ENCODE peak calls at places on chromosomes 13 and 19, in five cellular contexts. One of them, this sample, is unnamed. For H3K4me1, the result is how much of the 10 kb centered on the place peaks cover.

GRCh38 chr13:53941588-53942190 is 913.1 kb downstream of the OLFM4 start:
- DNase-seq in breast epithelium: no peak
- DNase-seq in heart left ventricle: no peak
- DNase-seq in mammary epithelial cell: no peak
- DNase-seq in cardiac muscle cell: no peak
- DNase-seq in this sample: no peak

GRCh38 chr19:31707206-31707605 is 358.0 kb upstream of the TSHZ3 start:
- DNase-seq in breast epithelium: no peak
- DNase-seq in heart left ventricle: no peak
- DNase-seq in mammary epithelial cell: no peak
- DNase-seq in cardiac muscle cell: no peak
- DNase-seq in this sample: no peak

GRCh38 chr19:33282036-33282686 is 20.2 kb downstream of the CEBPA start:
- DNase-seq in breast epithelium: no peak
- DNase-seq in heart left ventricle: no peak
- DNase-seq in mammary epithelial cell: no peak
- DNase-seq in cardiac muscle cell: no peak
- DNase-seq in this sample: no peak

GRCh38 chr19:42279902-42280760 is 11.1 kb downstream of the CIC start:
- DNase-seq in breast epithelium: peak
- DNase-seq in heart left ventricle: peak
- DNase-seq in mammary epithelial cell: peak
- DNase-seq in cardiac muscle cell: peak
- DNase-seq in this sample: peak

GRCh38 chr19:49823472-49823871 is 5.4 kb downstream of the MED25 start:
- DNase-seq in breast epithelium: no peak
- DNase-seq in heart left ventricle: no peak
- DNase-seq in mammary epithelial cell: no peak
- DNase-seq in cardiac muscle cell: no peak
- DNase-seq in this sample: no peak

GRCh38 chr13:37209621-37210020 is 104.2 kb upstream of the CSNK1A1L start:
- DNase-seq in breast epithelium: no peak
- DNase-seq in heart left ventricle: no peak
- DNase-seq in mammary epithelial cell: no peak
- DNase-seq in cardiac muscle cell: no peak
- DNase-seq in this sample: no peak

GRCh38 chr13:65287405-65287804 is 1942.7 kb downstream of the PCDH9 start:
- DNase-seq in breast epithelium: no peak
- DNase-seq in heart left ventricle: no peak
- DNase-seq in mammary epithelial cell: no peak
- DNase-seq in cardiac muscle cell: no peak
- DNase-seq in this sample: no peak

GRCh38 chr19:48501446-48501960 is 10.1 kb downstream of the LMTK3 start:
- DNase-seq in breast epithelium: no peak
- DNase-seq in heart left ventricle: no peak
- DNase-seq in mammary epithelial cell: peak
- DNase-seq in cardiac muscle cell: no peak
- DNase-seq in this sample: peak

GRCh38 chr13:29594310-29594709 is 1.2 kb downstream of the SLC7A1 start:
- DNase-seq in breast epithelium: no peak
- DNase-seq in heart left ventricle: no peak
- DNase-seq in mammary epithelial cell: peak
- DNase-seq in cardiac muscle cell: peak
- DNase-seq in this sample: no peak

GRCh38 chr19:10961073-10961762 is 388 bp downstream of the SMARCA4 start:
- DNase-seq in breast epithelium: no peak
- DNase-seq in heart left ventricle: peak
- DNase-seq in mammary epithelial cell: no peak
- DNase-seq in cardiac muscle cell: peak
- DNase-seq in this sample: peak

GRCh38 chr19:47693489-47693888 is 19.7 kb upstream of the EHD2 start:
- DNase-seq in breast epithelium: no peak
- DNase-seq in heart left ventricle: peak
- DNase-seq in mammary epithelial cell: no peak
- DNase-seq in cardiac muscle cell: no peak
- DNase-seq in this sample: no peak

GRCh38 chr13:75635621-75636338 is at the start of gene LMO7:
- DNase-seq in breast epithelium: peak
- DNase-seq in heart left ventricle: peak
- DNase-seq in mammary epithelial cell: peak
- DNase-seq in cardiac muscle cell: peak
- DNase-seq in this sample: peak

GRCh38 chr19:6476155-6476895 is 5.3 kb downstream of the DENND1C start:
- DNase-seq in breast epithelium: no peak
- DNase-seq in heart left ventricle: no peak
- DNase-seq in mammary epithelial cell: peak
- DNase-seq in cardiac muscle cell: peak
- DNase-seq in this sample: peak

GRCh38 chr19:48319647-48320537 is 5.5 kb upstream of the EMP3 start:
- DNase-seq in breast epithelium: peak
- DNase-seq in heart left ventricle: peak
- DNase-seq in mammary epithelial cell: peak
- DNase-seq in cardiac muscle cell: peak
- DNase-seq in this sample: peak

GRCh38 chr19:33252418-33252962 is 26.8 kb upstream of the SLC7A10 start:
- DNase-seq in breast epithelium: no peak
- DNase-seq in heart left ventricle: peak
- DNase-seq in mammary epithelial cell: no peak
- DNase-seq in cardiac muscle cell: no peak
- DNase-seq in this sample: peak

GRCh38 chr19:9848060-9848459 is 12.9 kb downstream of the PIN1 start:
- DNase-seq in breast epithelium: no peak
- DNase-seq in heart left ventricle: no peak
- DNase-seq in mammary epithelial cell: no peak
- DNase-seq in cardiac muscle cell: no peak
- DNase-seq in this sample: no peak

GRCh38 chr19:18290250-18291018 is 9.0 kb upstream of the JUND start:
- DNase-seq in breast epithelium: no peak
- DNase-seq in heart left ventricle: no peak
- DNase-seq in mammary epithelial cell: no peak
- DNase-seq in cardiac muscle cell: peak
- DNase-seq in this sample: peak

GRCh38 chr19:48954595-48955307 is at the start of gene BAX:
- DNase-seq in breast epithelium: peak
- DNase-seq in heart left ventricle: peak
- DNase-seq in mammary epithelial cell: peak
- DNase-seq in cardiac muscle cell: peak
- DNase-seq in this sample: peak

GRCh38 chr19:879711-880438 is 13.1 kb downstream of the MED16 start:
- DNase-seq in breast epithelium: no peak
- DNase-seq in heart left ventricle: no peak
- DNase-seq in mammary epithelial cell: no peak
- DNase-seq in cardiac muscle cell: no peak
- DNase-seq in this sample: peak

GRCh38 chr19:40663712-40664692 is 26.4 kb downstream of the NUMBL start:
- DNase-seq in breast epithelium: no peak
- DNase-seq in heart left ventricle: no peak
- DNase-seq in mammary epithelial cell: no peak
- DNase-seq in cardiac muscle cell: no peak
- DNase-seq in this sample: no peak

GRCh38 chr19:38389101-38389925 is 816 bp downstream of the SPRED3 start:
- DNase-seq in breast epithelium: no peak
- DNase-seq in heart left ventricle: no peak
- DNase-seq in mammary epithelial cell: peak
- DNase-seq in cardiac muscle cell: peak
- DNase-seq in this sample: peak

GRCh38 chr19:18995804-18996241 is 37.5 kb downstream of the SUGP2 start:
- DNase-seq in breast epithelium: no peak
- DNase-seq in heart left ventricle: no peak
- DNase-seq in mammary epithelial cell: peak
- DNase-seq in cardiac muscle cell: peak
- DNase-seq in this sample: peak

GRCh38 chr19:35592226-35592625 is 6.3 kb downstream of the PMIS2 start:
- DNase-seq in breast epithelium: no peak
- DNase-seq in heart left ventricle: no peak
- DNase-seq in mammary epithelial cell: peak
- DNase-seq in cardiac muscle cell: peak
- DNase-seq in this sample: no peak

GRCh38 chr13:78981913-78982312 is 323.0 kb upstream of the OBI1 start:
- DNase-seq in breast epithelium: no peak
- DNase-seq in heart left ventricle: no peak
- DNase-seq in mammary epithelial cell: no peak
- DNase-seq in cardiac muscle cell: no peak
- DNase-seq in this sample: no peak

GRCh38 chr19:49637865-49638350 is 2.0 kb downstream of the RRAS start:
- DNase-seq in breast epithelium: peak
- DNase-seq in heart left ventricle: peak
- DNase-seq in mammary epithelial cell: peak
- DNase-seq in cardiac muscle cell: peak
- DNase-seq in this sample: peak

GRCh38 chr13:97976551-97977375 is 23.3 kb downstream of the IPO5 start:
- DNase-seq in breast epithelium: peak
- DNase-seq in heart left ventricle: peak
- DNase-seq in mammary epithelial cell: peak
- DNase-seq in cardiac muscle cell: no peak
- DNase-seq in this sample: no peak

GRCh38 chr13:43377149-43377548 is 353.8 kb downstream of the DNAJC15 start:
- DNase-seq in breast epithelium: no peak
- DNase-seq in heart left ventricle: no peak
- DNase-seq in mammary epithelial cell: no peak
- DNase-seq in cardiac muscle cell: peak
- DNase-seq in this sample: no peak

GRCh38 chr13:41934994-41935393 is 25.9 kb downstream of the VWA8 start:
- DNase-seq in breast epithelium: no peak
- DNase-seq in heart left ventricle: no peak
- DNase-seq in mammary epithelial cell: no peak
- DNase-seq in cardiac muscle cell: no peak
- DNase-seq in this sample: no peak

GRCh38 chr19:55688422-55689218 is 13.6 kb downstream of the EPN1 start:
- DNase-seq in breast epithelium: no peak
- DNase-seq in heart left ventricle: no peak
- DNase-seq in mammary epithelial cell: no peak
- DNase-seq in cardiac muscle cell: no peak
- DNase-seq in this sample: peak

GRCh38 chr13:35917252-35917941 is 213.8 kb downstream of the DCLK1 start:
- DNase-seq in breast epithelium: no peak
- DNase-seq in heart left ventricle: no peak
- DNase-seq in mammary epithelial cell: no peak
- DNase-seq in cardiac muscle cell: peak
- DNase-seq in this sample: no peak

GRCh38 chr13:77028202-77028601 is 1.2 kb upstream of the FBXL3 start:
- DNase-seq in breast epithelium: no peak
- DNase-seq in heart left ventricle: no peak
- DNase-seq in mammary epithelial cell: peak
- DNase-seq in cardiac muscle cell: peak
- DNase-seq in this sample: no peak

GRCh38 chr13:80074143-80074752 is 266.7 kb downstream of the SPRY2 start:
- DNase-seq in breast epithelium: no peak
- DNase-seq in heart left ventricle: no peak
- DNase-seq in mammary epithelial cell: no peak
- DNase-seq in cardiac muscle cell: no peak
- DNase-seq in this sample: no peak

GRCh38 chr13:63901630-63902029 is 2486.0 kb upstream of the PCDH20 start:
- DNase-seq in breast epithelium: no peak
- DNase-seq in heart left ventricle: no peak
- DNase-seq in mammary epithelial cell: no peak
- DNase-seq in cardiac muscle cell: no peak
- DNase-seq in this sample: no peak

GRCh38 chr13:80224468-80224867 is 116.5 kb downstream of the SPRY2 start:
- DNase-seq in breast epithelium: no peak
- DNase-seq in heart left ventricle: no peak
- DNase-seq in mammary epithelial cell: peak
- DNase-seq in cardiac muscle cell: peak
- DNase-seq in this sample: no peak

DNA sequence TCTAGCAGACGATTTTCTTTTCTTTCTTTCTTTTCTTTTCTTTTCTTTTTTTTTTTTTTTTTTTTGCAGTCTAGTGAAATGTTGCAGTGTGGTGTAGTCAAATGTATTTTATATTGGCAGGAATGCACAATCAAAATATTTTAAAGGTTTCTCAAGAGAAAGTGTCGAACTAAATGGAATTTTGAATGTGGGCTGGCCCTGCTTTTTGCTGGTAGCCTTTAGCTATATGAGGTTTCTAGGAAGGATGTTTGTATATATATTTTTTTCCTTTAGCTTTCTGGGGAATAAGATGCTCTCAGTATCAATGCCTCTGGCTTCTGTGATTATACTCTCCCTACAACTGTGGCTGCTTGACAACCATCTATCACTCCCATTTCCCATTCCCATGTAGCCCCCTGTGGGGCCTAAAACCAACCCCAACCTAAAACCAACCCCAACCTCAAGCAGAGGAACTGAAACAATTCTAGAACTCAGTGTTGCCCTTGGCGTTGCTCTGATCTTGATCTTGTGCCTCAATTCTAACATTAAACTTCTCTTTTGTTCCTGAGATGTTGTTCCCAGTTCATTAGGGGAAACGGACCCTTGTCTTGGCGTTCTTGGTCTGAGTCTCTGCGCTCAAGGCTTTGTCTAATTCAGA is 27.1 kb downstream of the CYSLTR2 start:
- DNase-seq in breast epithelium: no peak
- DNase-seq in heart left ventricle: no peak
- DNase-seq in mammary epithelial cell: no peak
- DNase-seq in cardiac muscle cell: no peak
- DNase-seq in this sample: no peak
- H3K4me3 ChIP-seq in breast epithelium: no peak
- H3K4me3 ChIP-seq in heart left ventricle: no peak
- H3K4me3 ChIP-seq in mammary epithelial cell: no peak
- H3K4me3 ChIP-seq in cardiac muscle cell: no peak
- H3K4me3 ChIP-seq in this sample: no peak

GRCh38 chr19:4059493-4059880 is 7.2 kb downstream of the ZBTB7A start:
- DNase-seq in breast epithelium: no peak
- DNase-seq in heart left ventricle: no peak
- DNase-seq in mammary epithelial cell: no peak
- DNase-seq in cardiac muscle cell: no peak
- DNase-seq in this sample: peak

GRCh38 chr19:4059931-4060620 is 6.6 kb downstream of the ZBTB7A start:
- DNase-seq in breast epithelium: no peak
- DNase-seq in heart left ventricle: peak
- DNase-seq in mammary epithelial cell: peak
- DNase-seq in cardiac muscle cell: peak
- DNase-seq in this sample: peak

GRCh38 chr19:4061683-4062575 is 4.8 kb downstream of the ZBTB7A start:
- DNase-seq in breast epithelium: peak
- DNase-seq in heart left ventricle: no peak
- DNase-seq in mammary epithelial cell: peak
- DNase-seq in cardiac muscle cell: no peak
- DNase-seq in this sample: peak

GRCh38 chr19:4061178-4061682 is 5.5 kb downstream of the ZBTB7A start:
- DNase-seq in breast epithelium: peak
- DNase-seq in heart left ventricle: peak
- DNase-seq in mammary epithelial cell: peak
- DNase-seq in cardiac muscle cell: peak
- DNase-seq in this sample: peak

GRCh38 chr19:4060621-4061177 is 6.0 kb downstream of the ZBTB7A start:
- DNase-seq in breast epithelium: no peak
- DNase-seq in heart left ventricle: no peak
- DNase-seq in mammary epithelial cell: no peak
- DNase-seq in cardiac muscle cell: no peak
- DNase-seq in this sample: peak
- H3K4me1 ChIP-seq in breast epithelium: under half
- H3K4me1 ChIP-seq in heart left ventricle: half or more
- H3K4me1 ChIP-seq in mammary epithelial cell: half or more
- H3K4me1 ChIP-seq in cardiac muscle cell: under half
- H3K4me1 ChIP-seq in this sample: half or more

GRCh38 chr13:26476744-26477129 is 80.7 kb upstream of the WASF3 start:
- DNase-seq in breast epithelium: no peak
- DNase-seq in heart left ventricle: no peak
- DNase-seq in mammary epithelial cell: no peak
- DNase-seq in cardiac muscle cell: no peak
- DNase-seq in this sample: no peak
- H3K4me3 ChIP-seq in breast epithelium: no peak
- H3K4me3 ChIP-seq in heart left ventricle: no peak
- H3K4me3 ChIP-seq in mammary epithelial cell: no peak
- H3K4me3 ChIP-seq in cardiac muscle cell: no peak
- H3K4me3 ChIP-seq in this sample: no peak

GRCh38 chr13:45909724-45910123 is 58.2 kb upstream of the SIAH3 start:
- DNase-seq in breast epithelium: no peak
- DNase-seq in heart left ventricle: no peak
- DNase-seq in mammary epithelial cell: no peak
- DNase-seq in cardiac muscle cell: no peak
- DNase-seq in this sample: no peak
- H3K4me1 ChIP-seq in breast epithelium: under half
- H3K4me1 ChIP-seq in heart left ventricle: under half
- H3K4me1 ChIP-seq in mammary epithelial cell: under half
- H3K4me1 ChIP-seq in cardiac muscle cell: under half
- H3K4me1 ChIP-seq in this sample: under half